ENCODE peak calls at places on chromosomes 4 and X, in ten cellular contexts. M is lung, L is NCI-H2029 treated with DMSO at 0.1 percent for 48 hours, B is mesenchymal stem cell, X is dermis blood vessel endothelial cell, P is aorta, Y is MG63, R is breast epithelium, W is naive B cell, K is foreskin fibroblast. O is an unnamed sample.

GRCh38 chr4:37737456-37737855 is 51.3 kb upstream of the RELL1 start:
- DNase-seq in P (no peak), B (peak), R (no peak), L (no peak), M (no peak), K (peak), W (no peak), Y (peak), X (no peak), O (no peak)

GRCh38 chr4:41174444-41174843 is 39.9 kb downstream of the APBB2 start:
- DNase-seq in X (no peak), L (no peak), K (no peak), Y (no peak), W (no peak), P (no peak), B (peak), R (no peak), M (no peak), O (no peak)

GRCh38 chrX:24424948-24425347 is 40.1 kb upstream of the PDK3 start:
- DNase-seq in W (no peak), L (no peak), R (peak), K (peak), B (no peak), P (peak), X (peak), Y (peak), M (no peak), O (no peak)

GRCh38 chr4:35166437-35166836 is 1077.9 kb downstream of the ARAP2 start:
- DNase-seq in B (no peak), K (no peak), Y (no peak), M (no peak), X (no peak), L (no peak), W (no peak), P (no peak), R (no peak), O (no peak)

GRCh38 chr4:172650758-172651495 is 517.7 kb upstream of the GALNT7 start:
- DNase-seq in P (no peak), L (no peak), W (no peak), X (no peak), Y (no peak), B (no peak), K (peak), M (no peak), R (no peak), O (no peak)

GRCh38 chr4:5266991-5267390 is 215.7 kb downstream of the STK32B start:
- DNase-seq in R (no peak), X (no peak), B (peak), M (no peak), K (no peak), W (no peak), P (no peak), L (no peak), Y (no peak), O (no peak)

GRCh38 chrX:68928401-68928800 is 99.6 kb downstream of the EFNB1 start:
- DNase-seq in Y (no peak), R (no peak), W (no peak), L (no peak), K (no peak), X (no peak), M (no peak), B (no peak), P (no peak), O (no peak)

GRCh38 chr4:112747035-112747434 is 110.1 kb downstream of the LARP7 start:
- DNase-seq in M (no peak), R (no peak), P (no peak), Y (no peak), W (no peak), X (peak), L (no peak), K (no peak), B (no peak), O (no peak)

GRCh38 chr4:1359161-1359535 is 12.1 kb downstream of the UVSSA start:
- DNase-seq in Y (no peak), P (no peak), X (no peak), M (no peak), R (no peak), K (peak), B (no peak), L (no peak), W (no peak), O (no peak)

GRCh38 chrX:16807976-16808542 is 21.8 kb downstream of the TXLNG start:
- DNase-seq in K (peak), W (no peak), B (peak), P (no peak), L (peak), X (peak), R (no peak), M (no peak), Y (peak), O (no peak)

GRCh38 chr4:143653031-143653430 is 47.4 kb downstream of the FREM3 start:
- DNase-seq in P (no peak), B (no peak), L (no peak), Y (no peak), R (no peak), W (no peak), K (no peak), X (peak), M (no peak), O (no peak)

GRCh38 chr4:105283501-105283900 is 136.8 kb downstream of the TET2 start:
- DNase-seq in M (no peak), R (no peak), L (no peak), W (no peak), X (peak), Y (no peak), P (no peak), B (no peak), K (no peak), O (no peak)

GRCh38 chr4:7357296-7357680 is 77.4 kb downstream of the PSAPL1 start:
- DNase-seq in L (no peak), P (no peak), B (no peak), Y (no peak), W (no peak), M (no peak), R (no peak), K (no peak), X (no peak), O (no peak)

GRCh38 chr4:8265171-8265929 is 4.2 kb upstream of the HTRA3 start:
- DNase-seq in K (no peak), P (no peak), X (no peak), Y (no peak), R (no peak), W (no peak), B (no peak), L (no peak), M (no peak), O (no peak)

GRCh38 chr4:69684821-69685220 is 31.8 kb upstream of the UGT2A1 start:
- DNase-seq in P (no peak), B (no peak), K (no peak), M (no peak), W (no peak), Y (no peak), R (no peak), X (no peak), L (no peak), O (no peak)

GRCh38 chr4:27129871-27130277 is 269.2 kb downstream of the STIM2 start:
- DNase-seq in P (no peak), W (no peak), R (no peak), K (no peak), M (no peak), B (peak), Y (no peak), X (no peak), L (no peak), O (no peak)

GRCh38 chr4:41692717-41693345 is 55.7 kb downstream of the PHOX2B start:
- DNase-seq in X (peak), B (peak), K (peak), R (no peak), M (peak), L (no peak), W (no peak), Y (peak), P (no peak), O (no peak)

GRCh38 chr4:81811562-81812293 is 340.0 kb upstream of the RASGEF1B start:
- DNase-seq in Y (no peak), R (no peak), L (no peak), X (no peak), K (no peak), B (no peak), M (no peak), P (no peak), W (no peak), O (no peak)

GRCh38 chrX:55107911-55108310 is 19.1 kb downstream of the PAGE2 start:
- DNase-seq in P (no peak), K (no peak), W (no peak), B (no peak), M (no peak), L (no peak), X (no peak), R (no peak), Y (no peak), O (no peak)

GRCh38 chr4:24763631-24764302 is 31.6 kb upstream of the SOD3 start:
- DNase-seq in B (no peak), K (no peak), W (no peak), P (no peak), M (no peak), R (peak), X (no peak), L (peak), Y (peak), O (no peak)

GRCh38 chr4:1523506-1523905 is 117.3 kb upstream of the NKX1-1 start:
- DNase-seq in M (no peak), R (no peak), K (no peak), Y (no peak), X (no peak), B (no peak), W (no peak), L (no peak), P (no peak), O (no peak)

GRCh38 chrX:149568701-149569296 is 18.5 kb downstream of the MAGEA9B start:
- DNase-seq in K (no peak), Y (no peak), W (no peak), R (no peak), L (peak), B (no peak), M (no peak), X (no peak), P (no peak), O (no peak)

GRCh38 chr4:1644906-1645657 is 39.0 kb downstream of the FAM53A start:
- DNase-seq in R (peak), X (no peak), B (peak), L (no peak), W (no peak), P (no peak), M (no peak), K (peak), Y (no peak), O (no peak)

GRCh38 chr4:77052352-77052751 is 23.4 kb downstream of the CCNI start:
- DNase-seq in P (peak), R (no peak), M (peak), K (peak), X (peak), W (peak), Y (peak), L (no peak), B (peak), O (no peak)

GRCh38 chr4:10496200-10496599 is 39.0 kb upstream of the ZNF518B start:
- DNase-seq in B (no peak), P (no peak), K (no peak), Y (no peak), M (no peak), W (no peak), L (no peak), X (no peak), R (no peak), O (no peak)

GRCh38 chr4:115770046-115770543 is 656.7 kb upstream of the NDST4 start:
- DNase-seq in B (no peak), L (no peak), P (no peak), W (no peak), X (no peak), K (no peak), Y (no peak), M (no peak), R (no peak), O (no peak)

O was measured in LNCaP clone FGC.